ENCODE peak calls at places on chromosome 2, in five cellular contexts. J is Caki2, Q is GM13977, P is ELR, X is NCI-H1417. S is an unnamed sample.
A peak's percentile ranks its signal among the peaks of the same experiment; 100 is the strongest.

GRCh38 chr2:37561615-37562569 is 109.5 kb downstream of the CDC42EP3 start:
- DNase-seq in Q (no peak), X (no peak), P (peak; percentile 97), J (peak; percentile 89), S (peak; percentile 93)

GRCh38 chr2:41963661-41964525 is 83.9 kb upstream of the PKDCC start:
- DNase-seq in P (no peak), Q (no peak), X (peak; percentile 56), J (peak; percentile 8), S (no peak)

GRCh38 chr2:190482441-190482840 is 52.1 kb downstream of the NEMP2 start:
- DNase-seq in X (no peak), P (no peak), J (no peak), Q (no peak), S (peak; percentile 41)

GRCh38 chr2:135709992-135710391 is 31.7 kb upstream of the UBXN4 start:
- DNase-seq in J (peak; percentile 16), X (peak; percentile 40), P (peak; percentile 56), Q (peak; percentile 72), S (peak; percentile 16)

GRCh38 chr2:84971799-84972790 is 1.1 kb downstream of the KCMF1 start:
- DNase-seq in Q (no peak), J (peak; percentile 53), P (peak; percentile 57), X (peak; percentile 72), S (no peak)

GRCh38 chr2:211093743-211094303 is 537.4 kb downstream of the CPS1 start:
- DNase-seq in J (no peak), Q (no peak), P (peak; percentile 44), X (no peak), S (peak; percentile 5)

GRCh38 chr2:168816369-168816768 is 13.9 kb downstream of the NOSTRIN start:
- DNase-seq in X (no peak), P (peak; percentile 87), Q (no peak), J (no peak), S (peak; percentile 61)

GRCh38 chr2:235713244-235713643 is 219.4 kb downstream of the AGAP1 start:
- DNase-seq in Q (no peak), J (no peak), X (no peak), P (no peak), S (no peak)

GRCh38 chr2:189444322-189444721 is 3.0 kb downstream of the WDR75 start:
- DNase-seq in X (no peak), J (no peak), Q (peak; percentile 16), P (peak; percentile 22), S (peak; percentile 16)

GRCh38 chr2:236309669-236310029 is 45.4 kb upstream of the ASB18 start:
- DNase-seq in Q (peak; percentile 64), P (peak; percentile 39), X (peak; percentile 1), J (no peak), S (peak; percentile 8)

GRCh38 chr2:109351164-109351756 is 222.3 kb downstream of the SH3RF3 start:
- DNase-seq in J (no peak), Q (no peak), P (peak; percentile 93), X (no peak), S (peak; percentile 88)

GRCh38 chr2:16568998-16569397 is 96.6 kb downstream of the CYRIA start:
- DNase-seq in J (no peak), X (no peak), Q (no peak), P (no peak), S (no peak)

GRCh38 chr2:27326536-27326935 is 3.6 kb upstream of the MPV17 start:
- DNase-seq in J (no peak), Q (no peak), P (no peak), X (no peak), S (no peak)

GRCh38 chr2:95082479-95082878 is 39.1 kb downstream of the MRPS5 start:
- DNase-seq in J (no peak), Q (no peak), X (no peak), P (no peak), S (peak; percentile 17)

GRCh38 chr2:105344704-105345345 is 7.5 kb downstream of the C2orf49 start:
- DNase-seq in Q (no peak), X (no peak), J (peak; percentile 38), P (peak; percentile 77), S (no peak)

GRCh38 chr2:121282800-121283382 is 2.1 kb downstream of the TFCP2L1 start:
- DNase-seq in X (no peak), J (no peak), P (no peak), Q (no peak), S (no peak)

GRCh38 chr2:99572380-99572779 is 82.6 kb upstream of the REV1 start:
- DNase-seq in X (peak; percentile 28), Q (no peak), J (no peak), P (no peak), S (no peak)

GRCh38 chr2:10778724-10779115 is 33.9 kb downstream of the PDIA6 start:
- DNase-seq in X (no peak), Q (no peak), P (no peak), J (no peak), S (no peak)

GRCh38 chr2:40248294-40248693 is 203.6 kb downstream of the SLC8A1 start:
- DNase-seq in X (no peak), Q (no peak), P (no peak), J (no peak), S (no peak)

GRCh38 chr2:239245872-239246701 is 154.7 kb downstream of the HDAC4 start:
- DNase-seq in Q (no peak), J (peak; percentile 65), P (no peak), X (peak; percentile 78), S (peak; percentile 63)

GRCh38 chr2:105381119-105381668 is 17.7 kb downstream of the FHL2 start:
- DNase-seq in Q (no peak), J (no peak), X (no peak), P (no peak), S (no peak)

GRCh38 chr2:128789221-128789620 is 470.6 kb upstream of the HS6ST1 start:
- DNase-seq in J (no peak), X (no peak), Q (no peak), P (no peak), S (no peak)

GRCh38 chr2:177430425-177430824 is 37.9 kb downstream of the AGPS start:
- DNase-seq in X (no peak), J (no peak), P (no peak), Q (no peak), S (no peak)

GRCh38 chr2:45968946-45969584 is 317.6 kb downstream of the PRKCE start:
- DNase-seq in Q (no peak), P (no peak), X (no peak), J (peak; percentile 72), S (no peak)

GRCh38 chr2:23791030-23791429 is 135.9 kb downstream of the ATAD2B start:
- DNase-seq in P (peak; percentile 23), X (no peak), J (peak; percentile 47), Q (no peak), S (peak; percentile 42)

GRCh38 chr2:170733821-170734600 is 18.9 kb downstream of the SP5 start:
- DNase-seq in X (no peak), J (no peak), Q (no peak), P (no peak), S (no peak)

GRCh38 chr2:135874966-135875365 is 1.3 kb downstream of the MCM6 start:
- DNase-seq in J (no peak), X (no peak), Q (no peak), P (no peak), S (no peak)

GRCh38 chr2:8281950-8282857 is 399.7 kb upstream of the ID2 start:
- DNase-seq in J (no peak), Q (no peak), X (no peak), P (no peak), S (no peak)

GRCh38 chr2:171807831-171808393 is 86.1 kb downstream of the SLC25A12 start:
- DNase-seq in J (no peak), P (no peak), X (no peak), Q (no peak), S (peak; percentile 43)

GRCh38 chr2:129061079-129061785 is 742.6 kb upstream of the HS6ST1 start:
- DNase-seq in J (no peak), X (no peak), Q (peak; percentile 74), P (peak; percentile 3), S (peak; percentile 93)

GRCh38 chr2:168293766-168294165 is 46.4 kb upstream of the STK39 start:
- DNase-seq in P (peak; percentile 17), Q (no peak), X (no peak), J (no peak), S (no peak)

GRCh38 chr2:72963423-72964145 is 46.3 kb downstream of the EMX1 start:
- DNase-seq in J (no peak), P (no peak), Q (no peak), X (no peak), S (no peak)

GRCh38 chr2:9693138-9693520 is 62.3 kb upstream of the YWHAQ start:
- DNase-seq in P (peak; percentile 63), J (no peak), X (no peak), Q (no peak), S (peak; percentile 47)

GRCh38 chr2:229416116-229416694 is 145.1 kb upstream of the PID1 start:
- DNase-seq in X (no peak), P (peak; percentile 59), Q (no peak), J (no peak), S (no peak)

GRCh38 chr2:568639-568963 is 108.6 kb downstream of the TMEM18 start:
- DNase-seq in P (no peak), J (no peak), X (no peak), Q (no peak), S (no peak)

GRCh38 chr2:28227498-28227897 is 165.2 kb upstream of the FOSL2 start:
- DNase-seq in J (no peak), Q (no peak), P (no peak), X (no peak), S (no peak)